ENCODE peak calls at places on chromosomes 3 and 15, in eight cellular contexts. One of them, this sample, is unnamed. For H3K4me1, the result is how much of the 10 kb centered on the place peaks cover.

GRCh38 chr15:84033793-84034553 is 201.6 kb upstream of the GOLGA6L4 start:
- DNase-seq in transverse colon: no peak
- DNase-seq in K562: no peak
- DNase-seq in upper lobe of left lung: no peak
- DNase-seq in stomach: no peak
- DNase-seq in SK-N-SH: no peak
- DNase-seq in suprapubic skin: no peak
- DNase-seq in H1: no peak
- DNase-seq in this sample: no peak

GRCh38 chr3:169420429-169420828 is 243.1 kb downstream of the MECOM start:
- DNase-seq in transverse colon: no peak
- DNase-seq in K562: no peak
- DNase-seq in upper lobe of left lung: no peak
- DNase-seq in stomach: no peak
- DNase-seq in SK-N-SH: no peak
- DNase-seq in suprapubic skin: no peak
- DNase-seq in H1: no peak
- DNase-seq in this sample: no peak

GRCh38 chr15:88610756-88611231 is 10.3 kb upstream of the AEN start:
- DNase-seq in transverse colon: no peak
- DNase-seq in K562: no peak
- DNase-seq in upper lobe of left lung: no peak
- DNase-seq in stomach: no peak
- DNase-seq in SK-N-SH: no peak
- DNase-seq in suprapubic skin: no peak
- DNase-seq in H1: no peak
- DNase-seq in this sample: no peak

GRCh38 chr15:31301687-31301990 is 25.0 kb upstream of the KLF13 start:
- DNase-seq in transverse colon: no peak
- DNase-seq in K562: no peak
- DNase-seq in upper lobe of left lung: no peak
- DNase-seq in stomach: no peak
- DNase-seq in SK-N-SH: no peak
- DNase-seq in suprapubic skin: no peak
- DNase-seq in H1: no peak
- DNase-seq in this sample: no peak

GRCh38 chr15:68431792-68432401 is at the start of gene ITGA11:
- DNase-seq in transverse colon: peak
- DNase-seq in K562: no peak
- DNase-seq in upper lobe of left lung: peak
- DNase-seq in stomach: peak
- DNase-seq in SK-N-SH: peak
- DNase-seq in suprapubic skin: no peak
- DNase-seq in H1: no peak
- DNase-seq in this sample: peak

GRCh38 chr3:13215940-13216546 is 142.8 kb upstream of the IQSEC1 start:
- DNase-seq in transverse colon: no peak
- DNase-seq in K562: no peak
- DNase-seq in upper lobe of left lung: no peak
- DNase-seq in stomach: no peak
- DNase-seq in SK-N-SH: no peak
- DNase-seq in suprapubic skin: no peak
- DNase-seq in H1: no peak
- DNase-seq in this sample: no peak

GRCh38 chr3:132981746-132982145 is 56.4 kb upstream of the TMEM108 start:
- DNase-seq in transverse colon: no peak
- DNase-seq in K562: no peak
- DNase-seq in upper lobe of left lung: no peak
- DNase-seq in stomach: no peak
- DNase-seq in SK-N-SH: no peak
- DNase-seq in suprapubic skin: no peak
- DNase-seq in H1: no peak
- DNase-seq in this sample: no peak

GRCh38 chr3:9420850-9421549 is 23.6 kb downstream of the SETD5 start:
- DNase-seq in transverse colon: no peak
- DNase-seq in K562: no peak
- DNase-seq in upper lobe of left lung: no peak
- DNase-seq in stomach: no peak
- DNase-seq in SK-N-SH: no peak
- DNase-seq in suprapubic skin: no peak
- DNase-seq in H1: no peak
- DNase-seq in this sample: no peak

GRCh38 chr3:192033246-192033645 is 572.3 kb downstream of the PYDC2 start:
- DNase-seq in transverse colon: no peak
- DNase-seq in K562: no peak
- DNase-seq in upper lobe of left lung: no peak
- DNase-seq in stomach: no peak
- DNase-seq in SK-N-SH: no peak
- DNase-seq in suprapubic skin: no peak
- DNase-seq in H1: no peak
- DNase-seq in this sample: no peak

GRCh38 chr3:50150404-50150750 is 4.7 kb upstream of the SEMA3F start:
- DNase-seq in transverse colon: no peak
- DNase-seq in K562: no peak
- DNase-seq in upper lobe of left lung: no peak
- DNase-seq in stomach: no peak
- DNase-seq in SK-N-SH: no peak
- DNase-seq in suprapubic skin: no peak
- DNase-seq in H1: no peak
- DNase-seq in this sample: no peak

GRCh38 chr3:111926266-111926676 is 52.6 kb upstream of the ABHD10 start:
- DNase-seq in transverse colon: no peak
- DNase-seq in K562: no peak
- DNase-seq in upper lobe of left lung: no peak
- DNase-seq in stomach: no peak
- DNase-seq in SK-N-SH: no peak
- DNase-seq in suprapubic skin: no peak
- DNase-seq in H1: no peak
- DNase-seq in this sample: no peak

GRCh38 chr3:50675179-50676030 is 678 bp downstream of the DOCK3 start:
- DNase-seq in transverse colon: peak
- DNase-seq in K562: peak
- DNase-seq in upper lobe of left lung: peak
- DNase-seq in stomach: no peak
- DNase-seq in SK-N-SH: peak
- DNase-seq in suprapubic skin: no peak
- DNase-seq in H1: no peak
- DNase-seq in this sample: peak

GRCh38 chr3:61009025-61009424 is 242.2 kb downstream of the FHIT start:
- DNase-seq in transverse colon: no peak
- DNase-seq in K562: no peak
- DNase-seq in upper lobe of left lung: no peak
- DNase-seq in stomach: no peak
- DNase-seq in SK-N-SH: no peak
- DNase-seq in suprapubic skin: no peak
- DNase-seq in H1: no peak
- DNase-seq in this sample: no peak

GRCh38 chr3:194953291-194953690 is 267.6 kb downstream of the FAM43A start:
- DNase-seq in transverse colon: no peak
- DNase-seq in K562: no peak
- DNase-seq in upper lobe of left lung: no peak
- DNase-seq in stomach: no peak
- DNase-seq in SK-N-SH: peak
- DNase-seq in suprapubic skin: no peak
- DNase-seq in H1: no peak
- DNase-seq in this sample: no peak

GRCh38 chr3:4069796-4070195 is 233.4 kb upstream of the SETMAR start:
- DNase-seq in transverse colon: no peak
- DNase-seq in K562: no peak
- DNase-seq in upper lobe of left lung: no peak
- DNase-seq in stomach: no peak
- DNase-seq in SK-N-SH: no peak
- DNase-seq in suprapubic skin: no peak
- DNase-seq in H1: no peak
- DNase-seq in this sample: no peak

GRCh38 chr3:4067893-4068292 is 235.3 kb upstream of the SETMAR start:
- DNase-seq in transverse colon: no peak
- DNase-seq in K562: no peak
- DNase-seq in upper lobe of left lung: no peak
- DNase-seq in stomach: no peak
- DNase-seq in SK-N-SH: no peak
- DNase-seq in suprapubic skin: no peak
- DNase-seq in H1: no peak
- DNase-seq in this sample: no peak

DNA sequence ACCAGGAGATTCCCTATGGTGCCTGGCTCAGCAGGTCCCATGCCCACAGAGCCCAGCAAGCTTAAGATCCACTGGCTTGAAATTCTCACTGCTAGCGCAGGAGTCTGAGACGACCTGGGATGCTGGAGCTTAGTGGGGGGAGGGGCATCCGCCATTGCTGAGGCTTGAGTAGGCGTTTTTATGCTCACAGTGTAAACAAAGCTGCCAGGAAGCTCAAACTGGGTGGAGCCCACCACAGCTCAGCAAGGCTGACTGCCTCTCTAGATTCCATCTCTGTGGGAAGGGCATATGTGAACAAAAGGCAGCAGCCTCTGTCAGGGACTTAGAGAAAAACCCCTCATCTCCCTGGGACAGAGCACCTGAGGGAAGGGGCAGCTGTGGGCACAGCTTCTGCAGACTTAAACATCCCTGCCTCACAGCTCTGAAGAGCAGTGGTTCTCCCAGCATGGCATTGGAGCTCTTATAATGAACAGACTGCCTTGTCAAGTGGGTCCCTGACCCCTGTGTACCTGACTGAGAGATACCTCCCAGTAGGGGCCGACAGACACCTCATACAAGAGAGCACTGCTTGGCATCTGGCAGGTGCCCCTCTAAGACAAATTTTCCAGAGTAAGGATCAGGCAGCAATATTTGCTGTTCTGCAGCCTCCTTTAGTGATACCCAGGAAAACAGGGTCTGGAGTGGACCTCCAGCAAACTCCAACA is 231.5 kb upstream of the SETMAR start:
- DNase-seq in transverse colon: peak
- DNase-seq in K562: no peak
- DNase-seq in upper lobe of left lung: no peak
- DNase-seq in stomach: no peak
- DNase-seq in SK-N-SH: no peak
- DNase-seq in suprapubic skin: no peak
- DNase-seq in H1: peak
- DNase-seq in this sample: no peak
- TF ChIP-seq EP300 in transverse colon: no peak
- TF ChIP-seq EP300 in K562: no peak
- TF ChIP-seq EP300 in upper lobe of left lung: no peak
- TF ChIP-seq EP300 in stomach: no peak
- TF ChIP-seq EP300 in SK-N-SH: no peak
- TF ChIP-seq EP300 in suprapubic skin: no peak
- TF ChIP-seq EP300 in H1: no peak
- TF ChIP-seq EP300 in this sample: no peak

GRCh38 chr15:74630284-74631086 is 14.8 kb downstream of the CLK3 start:
- DNase-seq in transverse colon: no peak
- DNase-seq in K562: no peak
- DNase-seq in upper lobe of left lung: no peak
- DNase-seq in stomach: no peak
- DNase-seq in SK-N-SH: no peak
- DNase-seq in suprapubic skin: no peak
- DNase-seq in H1: no peak
- DNase-seq in this sample: no peak
- TF ChIP-seq POLR2AphosphoS5 in transverse colon: no peak
- TF ChIP-seq POLR2AphosphoS5 in K562: peak
- TF ChIP-seq POLR2AphosphoS5 in upper lobe of left lung: no peak
- TF ChIP-seq POLR2AphosphoS5 in stomach: no peak
- TF ChIP-seq POLR2AphosphoS5 in SK-N-SH: peak
- TF ChIP-seq POLR2AphosphoS5 in suprapubic skin: no peak
- TF ChIP-seq POLR2AphosphoS5 in H1: peak
- TF ChIP-seq POLR2AphosphoS5 in this sample: no peak

DNA sequence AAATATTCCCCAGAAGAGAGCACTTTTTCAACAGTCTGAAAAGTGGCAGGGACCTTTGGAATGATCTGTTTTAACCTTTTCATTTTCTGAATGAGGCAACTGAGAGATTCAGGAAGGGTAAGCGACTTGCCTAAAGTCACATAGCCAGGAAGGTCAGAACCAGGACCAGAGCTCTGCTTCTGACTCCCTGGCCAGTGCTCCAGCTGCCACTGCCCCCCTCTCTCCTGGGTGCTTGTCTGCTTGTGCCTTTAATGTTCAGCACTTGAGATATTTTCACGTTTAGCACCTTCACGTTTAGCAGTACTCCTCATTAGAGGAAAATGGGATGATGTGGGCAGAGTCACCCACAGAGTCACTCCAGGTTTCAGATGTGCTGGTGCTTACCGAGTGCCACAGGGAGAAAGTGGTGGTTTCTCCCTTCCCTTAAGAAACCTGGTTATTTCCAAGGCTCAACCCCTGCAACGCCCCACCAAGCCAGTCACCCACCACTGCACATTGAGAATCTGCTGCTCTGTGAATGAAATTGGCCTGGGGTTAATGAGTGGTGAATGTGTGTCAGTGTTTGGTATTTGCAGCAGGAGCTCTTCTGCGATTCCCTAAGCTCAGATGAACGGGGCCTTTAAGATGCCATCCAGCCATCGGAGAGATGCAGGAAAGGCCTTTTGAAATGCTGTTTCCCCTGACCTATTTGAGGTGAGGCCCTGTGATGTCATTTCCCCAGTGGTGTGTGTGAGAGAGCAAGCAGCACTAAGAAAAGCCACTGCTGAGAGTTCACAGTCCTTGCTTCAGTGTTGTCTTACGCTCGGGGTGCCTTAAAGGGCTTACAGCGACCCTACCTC is 68.6 kb downstream of the SMAD3 start:
- DNase-seq in transverse colon: peak
- DNase-seq in K562: no peak
- DNase-seq in upper lobe of left lung: no peak
- DNase-seq in stomach: no peak
- DNase-seq in SK-N-SH: no peak
- DNase-seq in suprapubic skin: no peak
- DNase-seq in H1: no peak
- DNase-seq in this sample: peak
- H3K4me1 ChIP-seq in transverse colon: half or more
- H3K4me1 ChIP-seq in K562: under half
- H3K4me1 ChIP-seq in upper lobe of left lung: half or more
- H3K4me1 ChIP-seq in stomach: half or more
- H3K4me1 ChIP-seq in SK-N-SH: under half
- H3K4me1 ChIP-seq in suprapubic skin: half or more
- H3K4me1 ChIP-seq in H1: under half
- H3K4me1 ChIP-seq in this sample: half or more

GRCh38 chr15:82093774-82094211 is 48.0 kb upstream of the MEX3B start:
- DNase-seq in transverse colon: no peak
- DNase-seq in K562: peak
- DNase-seq in upper lobe of left lung: no peak
- DNase-seq in stomach: no peak
- DNase-seq in SK-N-SH: no peak
- DNase-seq in suprapubic skin: no peak
- DNase-seq in H1: no peak
- DNase-seq in this sample: no peak

GRCh38 chr15:82103500-82103899 is 57.7 kb upstream of the MEX3B start:
- DNase-seq in transverse colon: no peak
- DNase-seq in K562: no peak
- DNase-seq in upper lobe of left lung: no peak
- DNase-seq in stomach: no peak
- DNase-seq in SK-N-SH: no peak
- DNase-seq in suprapubic skin: no peak
- DNase-seq in H1: no peak
- DNase-seq in this sample: no peak

GRCh38 chr15:82095803-82096202 is 50.0 kb upstream of the MEX3B start:
- DNase-seq in transverse colon: no peak
- DNase-seq in K562: no peak
- DNase-seq in upper lobe of left lung: no peak
- DNase-seq in stomach: no peak
- DNase-seq in SK-N-SH: no peak
- DNase-seq in suprapubic skin: no peak
- DNase-seq in H1: no peak
- DNase-seq in this sample: no peak

GRCh38 chr15:82100116-82100795 is 54.4 kb upstream of the MEX3B start:
- DNase-seq in transverse colon: no peak
- DNase-seq in K562: no peak
- DNase-seq in upper lobe of left lung: no peak
- DNase-seq in stomach: no peak
- DNase-seq in SK-N-SH: no peak
- DNase-seq in suprapubic skin: no peak
- DNase-seq in H1: no peak
- DNase-seq in this sample: no peak

GRCh38 chr15:82098674-82099073 is 52.9 kb upstream of the MEX3B start:
- DNase-seq in transverse colon: no peak
- DNase-seq in K562: no peak
- DNase-seq in upper lobe of left lung: no peak
- DNase-seq in stomach: no peak
- DNase-seq in SK-N-SH: no peak
- DNase-seq in suprapubic skin: no peak
- DNase-seq in H1: no peak
- DNase-seq in this sample: no peak
- TF ChIP-seq EP300 in transverse colon: no peak
- TF ChIP-seq EP300 in K562: no peak
- TF ChIP-seq EP300 in upper lobe of left lung: no peak
- TF ChIP-seq EP300 in stomach: no peak
- TF ChIP-seq EP300 in SK-N-SH: no peak
- TF ChIP-seq EP300 in suprapubic skin: no peak
- TF ChIP-seq EP300 in H1: no peak
- TF ChIP-seq EP300 in this sample: no peak

This sample was measured in sigmoid colon.